ENCODE peak calls at places on chromosomes 4 and X, in four cellular contexts. One of them, this sample, is unnamed.

GRCh38 chr4:10006604-10007435 is 14.5 kb downstream of the SLC2A9 start:
- DNase-seq in COR-L47: no peak
- DNase-seq in dermis microvascular lymphatic vessel endothelial cell: no peak
- DNase-seq in mesendoderm: peak
- DNase-seq in this sample: no peak

GRCh38 chr4:17811078-17811603 is 362 bp downstream of the NCAPG start:
- DNase-seq in COR-L47: peak
- DNase-seq in dermis microvascular lymphatic vessel endothelial cell: no peak
- DNase-seq in mesendoderm: no peak
- DNase-seq in this sample: peak

GRCh38 chr4:39834269-39834668 is 136.3 kb downstream of the UBE2K start:
- DNase-seq in dermis microvascular lymphatic vessel endothelial cell: no peak
- DNase-seq in COR-L47: no peak
- DNase-seq in mesendoderm: no peak
- DNase-seq in this sample: no peak

GRCh38 chr4:112515278-112516075 is 503 bp downstream of the NEUROG2 start:
- DNase-seq in dermis microvascular lymphatic vessel endothelial cell: no peak
- DNase-seq in COR-L47: peak
- DNase-seq in mesendoderm: peak
- DNase-seq in this sample: peak

GRCh38 chr4:6364581-6364980 is 94.9 kb downstream of the WFS1 start:
- DNase-seq in COR-L47: no peak
- DNase-seq in mesendoderm: no peak
- DNase-seq in dermis microvascular lymphatic vessel endothelial cell: no peak
- DNase-seq in this sample: no peak

GRCh38 chr4:41394362-41394960 is 137.7 kb downstream of the UCHL1 start:
- DNase-seq in mesendoderm: no peak
- DNase-seq in COR-L47: no peak
- DNase-seq in dermis microvascular lymphatic vessel endothelial cell: no peak
- DNase-seq in this sample: no peak

GRCh38 chr4:22515888-22516541 is at the start of gene ADGRA3:
- DNase-seq in mesendoderm: peak
- DNase-seq in dermis microvascular lymphatic vessel endothelial cell: no peak
- DNase-seq in COR-L47: peak
- DNase-seq in this sample: peak

GRCh38 chrX:151776113-151776790 is 41.7 kb downstream of the CNGA2 start:
- DNase-seq in COR-L47: no peak
- DNase-seq in dermis microvascular lymphatic vessel endothelial cell: no peak
- DNase-seq in mesendoderm: peak
- DNase-seq in this sample: no peak

GRCh38 chr4:40736910-40737309 is 12.8 kb upstream of the NSUN7 start:
- DNase-seq in mesendoderm: no peak
- DNase-seq in dermis microvascular lymphatic vessel endothelial cell: peak
- DNase-seq in COR-L47: peak
- DNase-seq in this sample: no peak

GRCh38 chr4:182906786-182907185 is 10.4 kb downstream of the DCTD start:
- DNase-seq in COR-L47: no peak
- DNase-seq in mesendoderm: no peak
- DNase-seq in dermis microvascular lymphatic vessel endothelial cell: no peak
- DNase-seq in this sample: no peak

GRCh38 chrX:69179380-69179911 is 14.2 kb upstream of the PJA1 start:
- DNase-seq in mesendoderm: peak
- DNase-seq in dermis microvascular lymphatic vessel endothelial cell: no peak
- DNase-seq in COR-L47: peak
- DNase-seq in this sample: no peak

GRCh38 chrX:11261260-11261659 is 32.0 kb upstream of the AMELX start:
- DNase-seq in mesendoderm: no peak
- DNase-seq in dermis microvascular lymphatic vessel endothelial cell: no peak
- DNase-seq in COR-L47: no peak
- DNase-seq in this sample: no peak

GRCh38 chr4:102578819-102579218 is 77.7 kb downstream of the NFKB1 start:
- DNase-seq in COR-L47: no peak
- DNase-seq in mesendoderm: peak
- DNase-seq in dermis microvascular lymphatic vessel endothelial cell: no peak
- DNase-seq in this sample: no peak

GRCh38 chr4:10951306-10951705 is 266.7 kb upstream of the CLNK start:
- DNase-seq in mesendoderm: no peak
- DNase-seq in dermis microvascular lymphatic vessel endothelial cell: no peak
- DNase-seq in COR-L47: no peak
- DNase-seq in this sample: no peak

GRCh38 chr4:83234902-83235644 is 49.5 kb downstream of the COQ2 start:
- DNase-seq in COR-L47: no peak
- DNase-seq in mesendoderm: peak
- DNase-seq in dermis microvascular lymphatic vessel endothelial cell: no peak
- DNase-seq in this sample: no peak

GRCh38 chr4:122762520-122762919 is 30.0 kb downstream of the BBS12 start:
- DNase-seq in dermis microvascular lymphatic vessel endothelial cell: peak
- DNase-seq in mesendoderm: no peak
- DNase-seq in COR-L47: no peak
- DNase-seq in this sample: peak

GRCh38 chr4:25993564-25994185 is 79.7 kb downstream of the SMIM20 start:
- DNase-seq in COR-L47: peak
- DNase-seq in mesendoderm: peak
- DNase-seq in dermis microvascular lymphatic vessel endothelial cell: no peak
- DNase-seq in this sample: peak

GRCh38 chr4:6581566-6582121 is 6.7 kb downstream of the MAN2B2 start:
- DNase-seq in dermis microvascular lymphatic vessel endothelial cell: no peak
- DNase-seq in mesendoderm: no peak
- DNase-seq in COR-L47: no peak
- DNase-seq in this sample: no peak

GRCh38 chr4:83207497-83208105 is 77.0 kb downstream of the COQ2 start:
- DNase-seq in COR-L47: no peak
- DNase-seq in mesendoderm: peak
- DNase-seq in dermis microvascular lymphatic vessel endothelial cell: no peak
- DNase-seq in this sample: no peak

GRCh38 chr4:160372390-160372789 is 1269.5 kb downstream of the RAPGEF2 start:
- DNase-seq in COR-L47: no peak
- DNase-seq in dermis microvascular lymphatic vessel endothelial cell: peak
- DNase-seq in mesendoderm: no peak
- DNase-seq in this sample: no peak

GRCh38 chr4:113069212-113069892 is 19.9 kb downstream of the ANK2 start:
- DNase-seq in dermis microvascular lymphatic vessel endothelial cell: no peak
- DNase-seq in mesendoderm: no peak
- DNase-seq in COR-L47: peak
- DNase-seq in this sample: no peak

GRCh38 chrX:8484360-8484759 is 19.7 kb downstream of the VCX3B start:
- DNase-seq in dermis microvascular lymphatic vessel endothelial cell: no peak
- DNase-seq in COR-L47: no peak
- DNase-seq in mesendoderm: no peak
- DNase-seq in this sample: no peak

GRCh38 chrX:150060406-150060805 is 122.1 kb upstream of the EOLA2 start:
- DNase-seq in COR-L47: no peak
- DNase-seq in dermis microvascular lymphatic vessel endothelial cell: no peak
- DNase-seq in mesendoderm: no peak
- DNase-seq in this sample: no peak

GRCh38 chr4:8759987-8760386 is 111.7 kb downstream of the HMX1 start:
- DNase-seq in mesendoderm: no peak
- DNase-seq in dermis microvascular lymphatic vessel endothelial cell: no peak
- DNase-seq in COR-L47: no peak
- DNase-seq in this sample: no peak

GRCh38 chr4:185883591-185883990 is 71.6 kb upstream of the SORBS2 start:
- DNase-seq in dermis microvascular lymphatic vessel endothelial cell: no peak
- DNase-seq in COR-L47: no peak
- DNase-seq in mesendoderm: no peak
- DNase-seq in this sample: no peak

GRCh38 chr4:137075586-137075985 is 456.7 kb downstream of the PCDH18 start:
- DNase-seq in mesendoderm: no peak
- DNase-seq in dermis microvascular lymphatic vessel endothelial cell: no peak
- DNase-seq in COR-L47: no peak
- DNase-seq in this sample: no peak

GRCh38 chr4:156945532-156945931 is 26.1 kb downstream of the PDGFC start:
- DNase-seq in dermis microvascular lymphatic vessel endothelial cell: no peak
- DNase-seq in mesendoderm: no peak
- DNase-seq in COR-L47: no peak
- DNase-seq in this sample: no peak

GRCh38 chr4:75715105-75715799 is 9.1 kb upstream of the USO1 start:
- DNase-seq in dermis microvascular lymphatic vessel endothelial cell: no peak
- DNase-seq in COR-L47: no peak
- DNase-seq in mesendoderm: peak
- DNase-seq in this sample: no peak

GRCh38 chr4:6111354-6111930 is 88.9 kb downstream of the JAKMIP1 start:
- DNase-seq in dermis microvascular lymphatic vessel endothelial cell: no peak
- DNase-seq in COR-L47: no peak
- DNase-seq in mesendoderm: no peak
- DNase-seq in this sample: no peak

GRCh38 chr4:13989496-13989895 is 362.0 kb upstream of the BOD1L1 start:
- DNase-seq in dermis microvascular lymphatic vessel endothelial cell: no peak
- DNase-seq in mesendoderm: no peak
- DNase-seq in COR-L47: no peak
- DNase-seq in this sample: no peak

GRCh38 chr4:6548201-6548881 is 26.6 kb upstream of the MAN2B2 start:
- DNase-seq in COR-L47: peak
- DNase-seq in mesendoderm: peak
- DNase-seq in dermis microvascular lymphatic vessel endothelial cell: peak
- DNase-seq in this sample: no peak

GRCh38 chr4:35516102-35516501 is 728.2 kb downstream of the ARAP2 start:
- DNase-seq in dermis microvascular lymphatic vessel endothelial cell: no peak
- DNase-seq in COR-L47: no peak
- DNase-seq in mesendoderm: no peak
- DNase-seq in this sample: no peak

GRCh38 chr4:1112174-1112820 is 1.1 kb downstream of the RNF212 start:
- DNase-seq in dermis microvascular lymphatic vessel endothelial cell: no peak
- DNase-seq in COR-L47: no peak
- DNase-seq in mesendoderm: no peak
- DNase-seq in this sample: no peak

GRCh38 chr4:5893013-5893580 is at the start of gene CRMP1:
- DNase-seq in dermis microvascular lymphatic vessel endothelial cell: no peak
- DNase-seq in COR-L47: peak
- DNase-seq in mesendoderm: peak
- DNase-seq in this sample: no peak

GRCh38 chr4:32488690-32489089 is 1768.5 kb downstream of the PCDH7 start:
- DNase-seq in dermis microvascular lymphatic vessel endothelial cell: no peak
- DNase-seq in mesendoderm: no peak
- DNase-seq in COR-L47: no peak
- DNase-seq in this sample: no peak

GRCh38 chr4:18691431-18692200 is 670.1 kb upstream of the LCORL start:
- DNase-seq in mesendoderm: peak
- DNase-seq in dermis microvascular lymphatic vessel endothelial cell: no peak
- DNase-seq in COR-L47: no peak
- DNase-seq in this sample: no peak

GRCh38 chrX:73850124-73851013 is 287.4 kb downstream of the CHIC1 start:
- DNase-seq in dermis microvascular lymphatic vessel endothelial cell: no peak
- DNase-seq in mesendoderm: peak
- DNase-seq in COR-L47: no peak
- DNase-seq in this sample: no peak

GRCh38 chr4:159248383-159249178 is 145.7 kb downstream of the RAPGEF2 start:
- DNase-seq in COR-L47: no peak
- DNase-seq in dermis microvascular lymphatic vessel endothelial cell: no peak
- DNase-seq in mesendoderm: no peak
- DNase-seq in this sample: no peak

GRCh38 chr4:76874176-76874575 is 23.8 kb downstream of the SOWAHB start:
- DNase-seq in COR-L47: no peak
- DNase-seq in mesendoderm: no peak
- DNase-seq in dermis microvascular lymphatic vessel endothelial cell: no peak
- DNase-seq in this sample: no peak